ENCODE peak calls at places on chromosomes 11 and 22, in seven cellular contexts. P is transverse colon, W is tibial artery, X is PC-9, O is uterus, E is left ventricle myocardium inferior, K is K562. T is an unnamed sample.

GRCh38 chr22:45722006-45722405 is 50.4 kb downstream of the ATXN10 start:
- DNase-seq in P (no peak), W (no peak), X (no peak), O (no peak), E (no peak), K (no peak), T (no peak)

GRCh38 chr22:40040927-40041326 is 46.2 kb downstream of the FAM83F start:
- DNase-seq in P (peak; percentile 27), W (peak; percentile 64), X (peak; percentile 41), O (peak; percentile 26), E (peak; percentile 57), K (peak; percentile 45), T (no peak)

GRCh38 chr22:40642316-40642715 is 5.8 kb upstream of the MRTFA start:
- DNase-seq in P (no peak), W (no peak), X (no peak), O (no peak), E (no peak), K (no peak), T (no peak)

GRCh38 chr11:17552392-17553248 is 5.6 kb downstream of the OTOG start:
- DNase-seq in P (no peak), W (no peak), X (no peak), O (no peak), E (no peak), K (no peak), T (no peak)

GRCh38 chr11:17601206-17602075 is 54.4 kb downstream of the OTOG start:
- DNase-seq in P (no peak), W (no peak), X (no peak), O (no peak), E (no peak), K (peak; percentile 40), T (no peak)

GRCh38 chr11:35235944-35236666 is 97.1 kb downstream of the CD44 start:
- DNase-seq in P (peak; percentile 68), W (no peak), X (peak; percentile 78), O (no peak), E (no peak), K (no peak), T (no peak)

GRCh38 chr11:66713746-66714480 is 15.1 kb downstream of the SPTBN2 start:
- DNase-seq in P (no peak), W (no peak), X (no peak), O (no peak), E (no peak), K (no peak), T (no peak)

GRCh38 chr11:119832536-119832935 is 103.5 kb upstream of the NECTIN1 start:
- DNase-seq in P (peak; percentile 70), W (no peak), X (no peak), O (no peak), E (no peak), K (peak; percentile 14), T (no peak)

GRCh38 chr22:39176067-39176621 is 23.7 kb upstream of the CBX7 start:
- DNase-seq in P (peak; percentile 57), W (peak; percentile 53), X (peak; percentile 89), O (peak; percentile 72), E (peak; percentile 77), K (no peak), T (peak; percentile 75)

GRCh38 chr11:637593-638507 is 781 bp downstream of the DRD4 start:
- DNase-seq in P (no peak), W (no peak), X (no peak), O (peak; percentile 22), E (no peak), K (no peak), T (no peak)
- H3K4me3 ChIP-seq in P (no peak overlapping the region), W (peak overlapping the region; percentile 46), X (no peak overlapping the region), O (no peak overlapping the region), E (peak overlapping the region; percentile 51), K (no peak overlapping the region), T (peak overlapping the region; percentile 37)

GRCh38 chr22:25726241-25726640 is 15.7 kb upstream of the MYO18B start:
- DNase-seq in P (no peak), W (no peak), X (no peak), O (no peak), E (no peak), K (peak; percentile 25), T (no peak)
- H3K4me3 ChIP-seq in P (no peak overlapping the region), W (no peak overlapping the region), X (no peak overlapping the region), O (no peak overlapping the region), E (no peak overlapping the region), K (no peak overlapping the region), T (no peak overlapping the region)

GRCh38 chr11:102143867-102144266 is 33.6 kb downstream of the YAP1 start:
- DNase-seq in P (no peak), W (no peak), X (no peak), O (no peak), E (no peak), K (no peak), T (no peak)
- H3K4me3 ChIP-seq in P (no peak overlapping the region), W (no peak overlapping the region), X (no peak overlapping the region), O (no peak overlapping the region), E (no peak overlapping the region), K (no peak overlapping the region), T (no peak overlapping the region)

GRCh38 chr11:11446967-11447366 is 93.9 kb upstream of the CSNK2A3 start:
- DNase-seq in P (no peak), W (no peak), X (no peak), O (no peak), E (no peak), K (no peak), T (no peak)
- H3K4me3 ChIP-seq in P (no peak overlapping the region), W (no peak overlapping the region), X (no peak overlapping the region), O (no peak overlapping the region), E (no peak overlapping the region), K (no peak overlapping the region), T (no peak overlapping the region)